ENCODE peak calls at places on chromosome 21, in five cellular contexts. G is coronary artery, N is GM04504, M is A549, X is substantia nigra. Z is an unnamed sample.

GRCh38 chr21:25558123-25558522 is 49.2 kb downstream of the MRPL39 start:
- DNase-seq in G (no peak), N (no peak), M (no peak), X (no peak), Z (no peak)

GRCh38 chr21:35525443-35525842 is 476.3 kb upstream of the RUNX1 start:
- DNase-seq in G (no peak), N (no peak), M (no peak), X (no peak), Z (no peak)

GRCh38 chr21:27831821-27832569 is 865.1 kb upstream of the ADAMTS5 start:
- DNase-seq in G (no peak), N (no peak), M (no peak), X (no peak), Z (no peak)

GRCh38 chr21:34020934-34021553 is 52.3 kb upstream of the MRPS6 start:
- DNase-seq in G (no peak), N (no peak), M (no peak), X (no peak), Z (no peak)

GRCh38 chr21:29777155-29777554 is 162.6 kb downstream of the GRIK1 start:
- DNase-seq in G (no peak), N (no peak), M (no peak), X (no peak), Z (no peak)

GRCh38 chr21:31184462-31184861 is 146.2 kb upstream of the KRTAP19-8 start:
- DNase-seq in G (no peak), N (no peak), M (no peak), X (no peak), Z (no peak)

GRCh38 chr21:44982558-44983244 is 42.9 kb downstream of the SLX9 start:
- DNase-seq in G (peak; percentile 97), N (no peak), M (no peak), X (no peak), Z (no peak)

GRCh38 chr21:43645414-43645891 is 13.8 kb downstream of the HSF2BP start:
- DNase-seq in G (no peak), N (peak; percentile 59), M (peak; percentile 53), X (no peak), Z (peak; percentile 34)

GRCh38 chr21:44892536-44893277 is 19.2 kb upstream of the PTTG1IP start:
- DNase-seq in G (no peak), N (no peak), M (no peak), X (no peak), Z (no peak)

GRCh38 chr21:37055271-37055855 is 17.5 kb downstream of the PIGP start:
- DNase-seq in G (no peak), N (no peak), M (no peak), X (no peak), Z (no peak)

GRCh38 chr21:35366348-35367085 is 317.4 kb upstream of the RUNX1 start:
- DNase-seq in G (no peak), N (peak; percentile 75), M (no peak), X (no peak), Z (no peak)

GRCh38 chr21:46100426-46100825 is 2.5 kb downstream of the COL6A2 start:
- DNase-seq in G (no peak), N (peak; percentile 69), M (no peak), X (no peak), Z (no peak)

GRCh38 chr21:9780441-9780937 is 740.9 kb upstream of the TPTE start:
- DNase-seq in G (no peak), N (no peak), M (no peak), X (no peak), Z (no peak)